ENCODE peak calls at places on chromosome 11, in five cellular contexts. F is CD8-positive, alpha-beta T cell; X is HAP-1; A is stimulated activated CD4-positive, alpha-beta T cell treated with anti-CD3 and anti-CD28 coated beads, Interleukin-15, amount 100 ng/mL, for 48 hours; K is heart left ventricle. G is an unnamed sample.

GRCh38 chr11:60018058-60018457 is 1.1 kb downstream of the OOSP4B start:
- DNase-seq in F (no peak), X (no peak), A (no peak), K (no peak), G (no peak)

GRCh38 chr11:64713031-64713780 is 9.8 kb downstream of the NRXN2 start:
- DNase-seq in F (no peak), X (no peak), A (no peak), K (no peak), G (peak)

GRCh38 chr11:10506013-10506370 is 35.0 kb downstream of the RNF141 start:
- DNase-seq in F (no peak), X (no peak), A (no peak), K (no peak), G (no peak)

GRCh38 chr11:77821349-77821851 is 456 bp downstream of the AAMDC start:
- DNase-seq in F (no peak), X (peak), A (no peak), K (no peak), G (peak)

GRCh38 chr11:15276616-15277015 is 161.9 kb downstream of the INSC start:
- DNase-seq in F (no peak), X (no peak), A (no peak), K (no peak), G (no peak)

GRCh38 chr11:132427611-132428010 is 1057.2 kb downstream of the NTM start:
- DNase-seq in F (no peak), X (no peak), A (no peak), K (no peak), G (no peak)

GRCh38 chr11:1529774-1530173 is 42.3 kb downstream of the DUSP8 start:
- DNase-seq in F (no peak), X (no peak), A (no peak), K (peak), G (no peak)

GRCh38 chr11:63763506-63764200 is 4.9 kb downstream of the ZFTA start:
- DNase-seq in F (no peak), X (no peak), A (no peak), K (peak), G (no peak)

GRCh38 chr11:77407613-77408012 is 66.3 kb downstream of the PAK1 start:
- DNase-seq in F (no peak), X (no peak), A (no peak), K (peak), G (no peak)

GRCh38 chr11:37616291-37616690 is 1018.3 kb upstream of the RAG2 start:
- DNase-seq in F (no peak), X (no peak), A (no peak), K (no peak), G (no peak)

G was measured in testis.